ENCODE peak calls at places on chromosomes 6 and 20, in eight cellular contexts. P is neural progenitor cell; L is neural crest cell; F is Ammon's horn; W is dermis microvascular lymphatic vessel endothelial cell; H is stimulated activated CD4-positive, alpha-beta T cell treated with anti-CD3 and anti-CD28 coated beads, Interleukin-15, amount 100 ng/mL, for 1 hour; V is hypothalamus; T is central memory CD4-positive, alpha-beta T cell. J is an unnamed sample.
A peak's percentile ranks its signal among the peaks of the same experiment; 100 is the strongest.

GRCh38 chr20:3420211-3420707 is 12.8 kb upstream of the DNAAF9 start:
- DNase-seq in P (no peak), L (no peak), F (peak; percentile 56), W (no peak), H (no peak), V (no peak), T (peak; percentile 41), J (no peak)

GRCh38 chr20:7399114-7399513 is 541.1 kb downstream of the HAO1 start:
- DNase-seq in P (no peak), L (no peak), F (no peak), W (no peak), H (no peak), V (no peak), T (no peak), J (no peak)

GRCh38 chr6:98136333-98136732 is 698.0 kb upstream of the POU3F2 start:
- DNase-seq in P (peak; percentile 76), L (no peak), F (no peak), W (no peak), H (no peak), V (no peak), T (no peak), J (no peak)

GRCh38 chr6:155333414-155333813 is 19.1 kb upstream of the TFB1M start:
- DNase-seq in P (no peak), L (no peak), F (no peak), W (no peak), H (no peak), V (no peak), T (no peak), J (no peak)

GRCh38 chr6:158621694-158622544 is 22.6 kb downstream of the DYNLT1 start:
- DNase-seq in P (no peak), L (no peak), F (no peak), W (no peak), H (no peak), V (no peak), T (no peak), J (no peak)

GRCh38 chr6:89204096-89204495 is 13.1 kb downstream of the GABRR1 start:
- DNase-seq in P (no peak), L (no peak), F (no peak), W (no peak), H (no peak), V (no peak), T (no peak), J (peak; percentile 73)

GRCh38 chr20:38728237-38728761 is 4.0 kb downstream of the SLC32A1 start:
- DNase-seq in P (peak; percentile 67), L (no peak), F (no peak), W (no peak), H (no peak), V (no peak), T (no peak), J (no peak)

GRCh38 chr6:20211037-20211940 is 980 bp downstream of the MBOAT1 start:
- DNase-seq in P (peak; percentile 14), L (no peak), F (no peak), W (no peak), H (no peak), V (no peak), T (peak; percentile 13), J (no peak)

GRCh38 chr20:62956387-62957135 is 4.1 kb downstream of the SLC17A9 start:
- DNase-seq in P (no peak), L (no peak), F (no peak), W (no peak), H (no peak), V (no peak), T (no peak), J (peak; percentile 27)